ENCODE peak calls at places on chromosomes 3 and 15, in nine cellular contexts. T is endodermal cell, J is right atrium auricular region, O is uterus, H is ACHN, M is fibroblast of villous mesenchyme, F is COR-L47, A is choroid plexus epithelial cell, X is fibroblast of the conjunctiva. I is an unnamed sample.

GRCh38 chr15:40964006-40964405 is 10.7 kb downstream of the CHAC1 start:
- DNase-seq in T (no peak), J (no peak), O (no peak), H (no peak), M (no peak), F (no peak), A (no peak), X (no peak), I (no peak)

GRCh38 chr3:77298405-77298804 is 258.5 kb downstream of the ROBO2 start:
- DNase-seq in T (no peak), J (no peak), O (no peak), H (no peak), M (no peak), F (no peak), A (peak), X (no peak), I (no peak)

GRCh38 chr3:107453504-107453903 is 69.3 kb upstream of the BBX start:
- DNase-seq in T (no peak), J (no peak), O (no peak), H (no peak), M (no peak), F (no peak), A (no peak), X (no peak), I (no peak)

GRCh38 chr15:88865498-88866099 is 29.7 kb downstream of the HAPLN3 start:
- DNase-seq in T (no peak), J (no peak), O (no peak), H (no peak), M (no peak), F (no peak), A (no peak), X (no peak), I (no peak)

GRCh38 chr3:81871358-81872152 is 110.1 kb upstream of the GBE1 start:
- DNase-seq in T (no peak), J (no peak), O (no peak), H (peak), M (no peak), F (no peak), A (peak), X (no peak), I (no peak)

GRCh38 chr3:112306825-112307224 is 12.8 kb upstream of the SLC9C1 start:
- DNase-seq in T (no peak), J (no peak), O (no peak), H (no peak), M (no peak), F (no peak), A (no peak), X (no peak), I (no peak)

GRCh38 chr3:149382091-149382467 is 4.6 kb upstream of the TM4SF1 start:
- DNase-seq in T (no peak), J (no peak), O (no peak), H (no peak), M (peak), F (no peak), A (peak), X (no peak), I (no peak)

GRCh38 chr15:41944313-41944940 is 27.9 kb downstream of the EHD4 start:
- DNase-seq in T (peak), J (peak), O (peak), H (peak), M (peak), F (no peak), A (peak), X (peak), I (no peak)

GRCh38 chr15:28107894-28108255 is 8.8 kb upstream of the OCA2 start:
- DNase-seq in T (no peak), J (no peak), O (no peak), H (no peak), M (no peak), F (no peak), A (no peak), X (no peak), I (no peak)

GRCh38 chr3:129418041-129418973 is 10.1 kb downstream of the EFCAB12 start:
- DNase-seq in T (peak), J (no peak), O (no peak), H (no peak), M (no peak), F (no peak), A (no peak), X (no peak), I (no peak)

GRCh38 chr3:167102071-167102470 is 278.0 kb downstream of the ZBBX start:
- DNase-seq in T (peak), J (no peak), O (no peak), H (peak), M (no peak), F (no peak), A (no peak), X (no peak), I (no peak)

GRCh38 chr3:138849541-138849940 is 14.8 kb upstream of the PIK3CB start:
- DNase-seq in T (no peak), J (no peak), O (no peak), H (no peak), M (no peak), F (no peak), A (no peak), X (no peak), I (no peak)

GRCh38 chr15:67680645-67681044 is 138.1 kb downstream of the MAP2K5 start:
- DNase-seq in T (no peak), J (no peak), O (no peak), H (no peak), M (peak), F (peak), A (peak), X (peak), I (no peak)

GRCh38 chr3:47007482-47008257 is 28.2 kb downstream of the NBEAL2 start:
- DNase-seq in T (no peak), J (no peak), O (peak), H (no peak), M (no peak), F (no peak), A (no peak), X (no peak), I (no peak)

GRCh38 chr3:40620151-40620550 is 95.4 kb downstream of the ZNF621 start:
- DNase-seq in T (no peak), J (no peak), O (no peak), H (no peak), M (no peak), F (no peak), A (no peak), X (no peak), I (no peak)

GRCh38 chr3:121493431-121493830 is 52.4 kb downstream of the POLQ start:
- DNase-seq in T (no peak), J (no peak), O (no peak), H (no peak), M (peak), F (no peak), A (peak), X (no peak), I (no peak)

GRCh38 chr3:41223691-41224090 is 24.4 kb downstream of the CTNNB1 start:
- DNase-seq in T (no peak), J (no peak), O (no peak), H (no peak), M (no peak), F (no peak), A (no peak), X (no peak), I (no peak)

GRCh38 chr15:60426870-60427528 is 29.2 kb upstream of the ANXA2 start:
- DNase-seq in T (no peak), J (no peak), O (no peak), H (no peak), M (peak), F (no peak), A (peak), X (peak), I (no peak)

GRCh38 chr15:69304176-69304533 is 5.4 kb downstream of the PAQR5 start:
- DNase-seq in T (no peak), J (no peak), O (no peak), H (peak), M (peak), F (no peak), A (peak), X (peak), I (no peak)

GRCh38 chr3:61417352-61417751 is 144.0 kb upstream of the PTPRG start:
- DNase-seq in T (no peak), J (no peak), O (no peak), H (peak), M (no peak), F (no peak), A (peak), X (peak), I (no peak)

GRCh38 chr3:89113887-89114840 is 6.7 kb downstream of the EPHA3 start:
- DNase-seq in T (peak), J (peak), O (peak), H (peak), M (peak), F (peak), A (peak), X (peak), I (no peak)

GRCh38 chr3:61808999-61809398 is 247.6 kb downstream of the PTPRG start:
- DNase-seq in T (no peak), J (no peak), O (no peak), H (no peak), M (no peak), F (no peak), A (no peak), X (no peak), I (no peak)

GRCh38 chr15:97680606-97681220 is 279.8 kb upstream of the ARRDC4 start:
- DNase-seq in T (no peak), J (no peak), O (no peak), H (no peak), M (no peak), F (no peak), A (no peak), X (no peak), I (no peak)

GRCh38 chr3:58568572-58569286 is 8.5 kb downstream of the FAM107A start:
- DNase-seq in T (peak), J (peak), O (peak), H (peak), M (peak), F (peak), A (peak), X (peak), I (peak)

GRCh38 chr15:41930221-41930866 is 36.5 kb upstream of the SPTBN5 start:
- DNase-seq in T (no peak), J (peak), O (no peak), H (peak), M (peak), F (no peak), A (peak), X (peak), I (no peak)

GRCh38 chr3:71495708-71496472 is 87.6 kb downstream of the FOXP1 start:
- DNase-seq in T (peak), J (no peak), O (no peak), H (peak), M (peak), F (no peak), A (peak), X (peak), I (no peak)

GRCh38 chr3:114078126-114078525 is 21.6 kb downstream of the QTRT2 start:
- DNase-seq in T (no peak), J (no peak), O (no peak), H (no peak), M (no peak), F (no peak), A (peak), X (peak), I (no peak)

GRCh38 chr3:4644954-4645353 is 151.8 kb downstream of the ITPR1 start:
- DNase-seq in T (no peak), J (no peak), O (no peak), H (no peak), M (peak), F (no peak), A (peak), X (no peak), I (no peak)

GRCh38 chr3:105526349-105527111 is 159.8 kb downstream of the ALCAM start:
- DNase-seq in T (no peak), J (no peak), O (no peak), H (no peak), M (no peak), F (no peak), A (no peak), X (no peak), I (no peak)

GRCh38 chr3:110332591-110332990 is 739.0 kb upstream of the NECTIN3 start:
- DNase-seq in T (peak), J (no peak), O (no peak), H (no peak), M (no peak), F (no peak), A (no peak), X (no peak), I (no peak)

GRCh38 chr3:192514754-192515660 is 212.3 kb downstream of the FGF12 start:
- DNase-seq in T (peak), J (no peak), O (no peak), H (no peak), M (no peak), F (peak), A (no peak), X (no peak), I (no peak)

GRCh38 chr3:141814375-141814774 is 51.2 kb downstream of the GRK7 start:
- DNase-seq in T (no peak), J (no peak), O (no peak), H (no peak), M (no peak), F (no peak), A (no peak), X (no peak), I (no peak)

GRCh38 chr3:130539005-130539404 is 22.0 kb downstream of the COL6A6 start:
- DNase-seq in T (peak), J (no peak), O (no peak), H (peak), M (peak), F (peak), A (peak), X (peak), I (no peak)

GRCh38 chr3:43217633-43218032 is 68.7 kb upstream of the SNRK start:
- DNase-seq in T (no peak), J (no peak), O (no peak), H (no peak), M (peak), F (no peak), A (peak), X (no peak), I (no peak)

GRCh38 chr15:67130673-67131601 is 65.5 kb downstream of the SMAD3 start:
- DNase-seq in T (peak), J (peak), O (peak), H (no peak), M (peak), F (no peak), A (peak), X (no peak), I (no peak)

GRCh38 chr3:126351771-126352475 is 5.3 kb downstream of the KLF15 start:
- DNase-seq in T (no peak), J (no peak), O (peak), H (no peak), M (no peak), F (no peak), A (no peak), X (no peak), I (no peak)

GRCh38 chr3:25585361-25586166 is 79.1 kb downstream of the TOP2B start:
- DNase-seq in T (peak), J (peak), O (no peak), H (no peak), M (no peak), F (no peak), A (peak), X (no peak), I (no peak)

GRCh38 chr3:57575966-57576610 is 20.0 kb downstream of the PDE12 start:
- DNase-seq in T (no peak), J (no peak), O (no peak), H (no peak), M (no peak), F (no peak), A (no peak), X (no peak), I (no peak)

GRCh38 chr3:56758539-56758981 is 43.2 kb downstream of the ARHGEF3 start:
- DNase-seq in T (no peak), J (no peak), O (peak), H (peak), M (peak), F (no peak), A (peak), X (peak), I (no peak)

GRCh38 chr15:48318131-48318530 is 13.1 kb upstream of the DUT start:
- DNase-seq in T (peak), J (no peak), O (no peak), H (no peak), M (no peak), F (peak), A (no peak), X (no peak), I (no peak)

I was measured in LNCaP clone FGC.